ENCODE peak calls at places on chromosome 3, in six cellular contexts. O is ovary, L is GM12864, G is fibroblast of the aortic adventitia, A is cardiac fibroblast, H is fibroblast of lung. B is an unnamed sample.

GRCh38 chr3:197297020-197297419 is 1.4 kb downstream of the DLG1 start:
- DNase-seq in G (peak; percentile 14), H (no peak), A (no peak), O (no peak), L (no peak), B (no peak)

GRCh38 chr3:109806929-109807328 is 469.6 kb upstream of the DPPA4 start:
- DNase-seq in O (no peak), A (peak; percentile 80), H (peak; percentile 71), L (no peak), G (peak; percentile 53), B (no peak)

GRCh38 chr3:145088917-145089316 is 1072.1 kb downstream of the PLOD2 start:
- DNase-seq in H (no peak), O (no peak), A (no peak), L (no peak), G (no peak), B (no peak)

GRCh38 chr3:16350041-16350952 is 85.3 kb downstream of the OXNAD1 start:
- DNase-seq in H (peak; percentile 79), G (peak; percentile 94), O (no peak), A (peak; percentile 78), L (no peak), B (no peak)

GRCh38 chr3:149641011-149641728 is 16.7 kb downstream of the WWTR1 start:
- DNase-seq in H (peak; percentile 38), L (no peak), O (no peak), A (no peak), G (no peak), B (no peak)

GRCh38 chr3:42473083-42473932 is 29.1 kb upstream of the VIPR1 start:
- DNase-seq in A (peak; percentile 95), H (peak; percentile 22), L (no peak), G (peak; percentile 93), O (no peak), B (no peak)

GRCh38 chr3:126372413-126373145 is 15.4 kb upstream of the KLF15 start:
- DNase-seq in A (no peak), H (no peak), L (no peak), G (no peak), O (peak; percentile 13), B (no peak)

GRCh38 chr3:172102123-172102882 is 62.9 kb downstream of the FNDC3B start:
- DNase-seq in A (no peak), O (no peak), L (peak; percentile 36), G (no peak), H (no peak), B (no peak)

GRCh38 chr3:195204360-195205166 is 66.4 kb downstream of the XXYLT1 start:
- DNase-seq in A (peak; percentile 84), O (no peak), L (no peak), G (peak; percentile 21), H (peak; percentile 73), B (no peak)

GRCh38 chr3:1561397-1561796 is 468.6 kb downstream of the CNTN6 start:
- DNase-seq in O (no peak), H (no peak), G (no peak), A (no peak), L (no peak), B (no peak)

GRCh38 chr3:42891042-42891441 is 14.9 kb upstream of the ZNF662 start:
- DNase-seq in H (peak; percentile 10), L (no peak), G (no peak), A (no peak), O (no peak), B (no peak)

GRCh38 chr3:22835041-22835440 is 368.1 kb upstream of the UBE2E2 start:
- DNase-seq in A (no peak), H (no peak), O (no peak), L (no peak), G (no peak), B (no peak)

GRCh38 chr3:3179407-3180094 is at the start of gene CRBN:
- DNase-seq in A (peak; percentile 87), H (peak; percentile 78), L (peak; percentile 47), G (peak; percentile 76), O (peak; percentile 78), B (peak; percentile 90)

GRCh38 chr3:151434151-151434890 is 26.5 kb downstream of the IGSF10 start:
- DNase-seq in G (peak; percentile 90), A (peak; percentile 87), L (no peak), H (peak; percentile 93), O (no peak), B (no peak)

GRCh38 chr3:166533740-166534139 is 696.5 kb upstream of the BCHE start:
- DNase-seq in G (no peak), A (no peak), O (no peak), H (no peak), L (no peak), B (no peak)

GRCh38 chr3:59816312-59816711 is 766.5 kb upstream of the CFAP20DC start:
- DNase-seq in A (no peak), G (no peak), L (no peak), H (no peak), O (no peak), B (no peak)

GRCh38 chr3:194342861-194343560 is 8.1 kb downstream of the CPN2 start:
- DNase-seq in O (no peak), H (no peak), A (no peak), G (no peak), L (no peak), B (no peak)

GRCh38 chr3:195751584-195751983 is 30.8 kb downstream of the MUC20 start:
- DNase-seq in A (no peak), L (no peak), G (no peak), O (no peak), H (no peak), B (no peak)

GRCh38 chr3:22176911-22177310 is 425.9 kb upstream of the ZNF385D start:
- DNase-seq in O (no peak), L (no peak), G (no peak), H (no peak), A (no peak), B (no peak)

GRCh38 chr3:115659253-115659652 is 35.9 kb downstream of the GAP43 start:
- DNase-seq in G (no peak), L (peak; percentile 33), O (no peak), H (no peak), A (no peak), B (no peak)
- H3K4me3 ChIP-seq in G (no peak overlapping the region), L (peak overlapping the region; percentile 69), O (peak overlapping the region; percentile 67), H (peak overlapping the region; percentile 60), A (peak overlapping the region; percentile 54), B (peak overlapping the region; percentile 71)

GRCh38 chr3:170506556-170506955 is 79.3 kb downstream of the SLC7A14 start:
- DNase-seq in H (peak; percentile 53), G (peak; percentile 73), O (no peak), L (no peak), A (peak; percentile 65), B (no peak)
- H3K4me3 ChIP-seq in H (no peak overlapping the region), G (no peak overlapping the region), O (no peak overlapping the region), L (no peak overlapping the region), A (no peak overlapping the region), B (no peak overlapping the region)

GRCh38 chr3:9408061-9408460 is 10.6 kb downstream of the SETD5 start:
- DNase-seq in H (no peak), O (no peak), G (no peak), A (no peak), L (no peak), B (no peak)

GRCh38 chr3:9406856-9407626 is 9.6 kb downstream of the SETD5 start:
- DNase-seq in O (no peak), H (no peak), A (no peak), G (no peak), L (no peak), B (no peak)

GRCh38 chr3:9403463-9403862 is 6.0 kb downstream of the SETD5 start:
- DNase-seq in H (no peak), G (no peak), O (no peak), L (no peak), A (no peak), B (no peak)

GRCh38 chr3:9404680-9405079 is 7.3 kb downstream of the SETD5 start:
- DNase-seq in O (no peak), H (no peak), G (no peak), A (no peak), L (no peak), B (no peak)

DNA sequence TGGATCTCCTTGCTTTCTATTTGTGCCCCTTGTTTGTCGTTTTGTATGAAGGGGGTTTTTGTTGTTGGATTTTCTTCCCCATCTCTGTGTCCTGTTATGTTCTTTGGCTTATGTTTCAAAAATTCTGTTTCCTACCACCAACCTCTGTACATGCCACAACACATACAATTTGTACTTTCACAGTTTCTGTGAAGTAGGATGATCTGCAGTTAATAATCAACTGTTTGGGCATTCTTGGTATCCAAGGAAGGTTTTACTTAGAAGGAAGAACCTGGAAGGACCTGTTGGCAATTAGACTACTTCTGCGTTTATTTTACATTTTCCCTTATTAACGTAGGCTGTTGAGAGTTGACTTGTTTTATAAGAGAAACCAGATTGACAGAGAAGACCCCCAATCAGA is 8.3 kb downstream of the SETD5 start:
- DNase-seq in A (no peak), H (no peak), L (no peak), G (no peak), O (no peak), B (no peak)
- H3K4me3 ChIP-seq in A (no peak overlapping the region), H (no peak overlapping the region), L (no peak overlapping the region), G (no peak overlapping the region), O (no peak overlapping the region), B (no peak overlapping the region)

DNA sequence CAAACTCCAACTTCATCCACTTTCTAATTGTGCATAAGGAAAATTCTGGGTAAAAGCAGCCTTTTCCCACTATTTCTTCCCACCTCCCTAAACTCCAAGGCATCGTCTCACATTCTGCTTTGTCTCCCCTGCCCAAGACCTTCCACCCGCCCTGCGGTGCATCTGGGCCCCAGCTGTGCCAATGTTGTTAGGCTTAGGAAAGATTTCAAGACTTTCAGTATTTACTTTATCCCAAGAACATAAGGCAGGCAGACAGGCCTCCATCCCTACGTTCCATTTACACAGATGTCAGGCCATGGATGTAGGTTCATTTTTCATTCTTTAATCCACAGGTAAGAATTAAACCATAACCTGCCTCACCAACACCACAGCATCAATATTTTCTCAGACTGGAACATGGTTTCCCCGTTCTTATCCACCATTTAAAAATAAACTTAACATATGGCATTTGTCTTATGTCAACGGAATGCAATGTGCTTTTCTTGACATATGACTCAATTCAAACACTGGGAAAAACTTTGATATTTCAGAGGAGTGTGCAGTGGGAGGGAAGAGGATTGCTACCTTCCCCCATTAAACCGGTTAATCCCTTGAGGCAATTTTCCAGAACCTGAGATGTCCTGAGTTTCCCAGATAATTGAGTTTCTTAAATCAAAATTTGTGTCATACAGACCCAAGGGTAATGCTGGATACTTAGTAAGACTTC is 238.0 kb upstream of the LRIG1 start:
- DNase-seq in L (no peak), G (peak; percentile 49), A (peak; percentile 39), O (no peak), H (peak; percentile 67), B (no peak)
- H3K4me3 ChIP-seq in L (no peak overlapping the region), G (no peak overlapping the region), A (no peak overlapping the region), O (no peak overlapping the region), H (no peak overlapping the region), B (no peak overlapping the region)

DNA sequence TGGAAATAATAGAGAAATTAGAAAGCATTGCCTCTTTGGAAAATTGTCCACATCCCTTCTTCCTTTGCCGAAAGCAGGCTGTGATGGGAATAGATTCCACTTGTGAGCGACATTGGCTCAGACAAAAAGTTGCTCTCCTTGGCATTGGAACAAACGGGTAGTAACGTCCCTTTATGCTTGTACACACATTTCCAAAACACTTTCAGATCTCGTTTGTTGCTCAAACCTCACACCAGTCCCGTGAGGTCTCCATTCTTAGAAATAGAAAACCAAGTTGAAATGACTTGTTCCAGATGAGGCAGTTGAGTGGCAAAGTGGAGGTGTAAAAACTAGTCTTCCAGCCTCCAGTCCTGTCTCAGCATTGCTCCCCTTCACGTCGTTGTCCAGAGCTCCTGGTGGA is 134.2 kb downstream of the LPP start:
- DNase-seq in L (no peak), O (no peak), G (no peak), H (no peak), A (no peak), B (no peak)
- H3K4me3 ChIP-seq in L (no peak overlapping the region), O (no peak overlapping the region), G (no peak overlapping the region), H (no peak overlapping the region), A (no peak overlapping the region), B (no peak overlapping the region)

GRCh38 chr3:36908647-36909180 is 36.1 kb downstream of the TRANK1 start:
- DNase-seq in G (no peak), H (no peak), A (no peak), O (no peak), L (no peak), B (no peak)
- H3K4me3 ChIP-seq in G (peak overlapping the region; percentile 56), H (peak overlapping the region; percentile 51), A (peak overlapping the region; percentile 48), O (peak overlapping the region; percentile 43), L (peak overlapping the region; percentile 70), B (peak overlapping the region; percentile 43)

B was measured in tibial artery.